ENCODE peak calls at places on chromosomes 16 and 17, in six cellular contexts. Y is HepG2, F is GM23338, L is HCT116, M is GM12878, D is SK-N-SH. A is an unnamed sample.

GRCh38 chr16:81035398-81035974 is at the start of gene ATMIN:
- DNase-seq in Y (peak; percentile 83), F (peak; percentile 94), L (peak; percentile 92), M (peak; percentile 15), D (peak; percentile 98), A (peak; percentile 74)

GRCh38 chr16:79754081-79754872 is 153.7 kb upstream of the MAF start:
- DNase-seq in Y (no peak), F (no peak), L (no peak), M (no peak), D (no peak), A (no peak)

GRCh38 chr17:3695723-3696411 is at the start of gene P2RX5:
- DNase-seq in Y (no peak), F (peak; percentile 75), L (no peak), M (no peak), D (peak; percentile 81), A (peak; percentile 38)

GRCh38 chr17:45413498-45413923 is 19.2 kb downstream of the ARHGAP27 start:
- DNase-seq in Y (peak; percentile 57), F (no peak), L (no peak), M (no peak), D (no peak), A (no peak)

GRCh38 chr16:57590654-57591085 is 37.8 kb upstream of the ADGRG1 start:
- DNase-seq in Y (peak; percentile 42), F (no peak), L (peak; percentile 28), M (no peak), D (no peak), A (no peak)

GRCh38 chr16:15954814-15955151 is 5.4 kb downstream of the ABCC1 start:
- DNase-seq in Y (no peak), F (no peak), L (no peak), M (no peak), D (no peak), A (no peak)

GRCh38 chr16:22250522-22250921 is 44.4 kb downstream of the EEF2K start:
- DNase-seq in Y (no peak), F (no peak), L (no peak), M (no peak), D (no peak), A (no peak)

GRCh38 chr16:84614914-84615813 is 2.7 kb downstream of the COTL1 start:
- DNase-seq in Y (no peak), F (no peak), L (no peak), M (no peak), D (no peak), A (peak; percentile 35)

GRCh38 chr17:57466042-57466471 is 209.7 kb downstream of the MSI2 start:
- DNase-seq in Y (no peak), F (peak; percentile 75), L (no peak), M (no peak), D (no peak), A (no peak)

GRCh38 chr17:8162997-8163977 is 539 bp upstream of the VAMP2 start:
- DNase-seq in Y (no peak), F (peak; percentile 89), L (no peak), M (no peak), D (peak; percentile 93), A (no peak)

GRCh38 chr17:8162232-8162996 is at the start of gene VAMP2:
- DNase-seq in Y (no peak), F (peak; percentile 85), L (no peak), M (no peak), D (peak; percentile 54), A (peak; percentile 37)

GRCh38 chr17:8166731-8167130 is 4.0 kb upstream of the VAMP2 start:
- DNase-seq in Y (no peak), F (no peak), L (no peak), M (no peak), D (no peak), A (no peak)

GRCh38 chr17:8163978-8164814 is 1.4 kb upstream of the VAMP2 start:
- DNase-seq in Y (no peak), F (peak; percentile 59), L (no peak), M (no peak), D (no peak), A (no peak)

GRCh38 chr17:8164815-8165131 is 2.0 kb upstream of the VAMP2 start:
- DNase-seq in Y (no peak), F (no peak), L (no peak), M (no peak), D (no peak), A (no peak)
- H3K27me3 ChIP-seq in Y (no peaks in the 10 kb centered on the region), F (no peaks in the 10 kb centered on the region), L (no peaks in the 10 kb centered on the region), M (no peaks in the 10 kb centered on the region), D (no peaks in the 10 kb centered on the region), A (no peaks in the 10 kb centered on the region)

GRCh38 chr17:6605142-6605541 is 35.4 kb downstream of the KIAA0753 start:
- DNase-seq in Y (no peak), F (no peak), L (no peak), M (no peak), D (no peak), A (no peak)

GRCh38 chr17:6610011-6610410 is 30.5 kb downstream of the KIAA0753 start:
- DNase-seq in Y (no peak), F (no peak), L (no peak), M (no peak), D (no peak), A (no peak)

GRCh38 chr17:6603746-6604325 is 36.7 kb downstream of the KIAA0753 start:
- DNase-seq in Y (no peak), F (no peak), L (no peak), M (no peak), D (no peak), A (no peak)

GRCh38 chr17:6611231-6611630 is 29.3 kb downstream of the KIAA0753 start:
- DNase-seq in Y (no peak), F (no peak), L (no peak), M (no peak), D (no peak), A (no peak)

DNA sequence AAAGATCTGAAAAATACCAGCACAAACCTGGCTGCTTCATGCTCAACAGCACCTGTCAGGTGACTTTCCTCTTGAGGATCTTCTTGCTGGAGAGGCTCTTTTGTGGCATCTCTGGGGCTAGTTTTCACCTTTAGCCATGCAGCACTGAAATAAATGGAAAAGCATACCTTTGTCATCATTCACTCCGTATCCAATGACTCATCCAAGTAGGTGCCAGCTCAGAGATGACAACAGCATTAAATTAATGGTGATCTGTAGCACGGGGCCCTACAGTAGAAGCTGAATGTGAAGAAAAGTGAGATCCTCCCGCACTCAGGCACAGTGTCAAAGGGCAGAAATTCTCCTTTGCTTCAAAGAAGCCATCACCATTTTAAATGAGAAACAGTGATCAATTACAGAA is 32.2 kb downstream of the KIAA0753 start:
- DNase-seq in Y (no peak), F (no peak), L (peak; percentile 49), M (no peak), D (no peak), A (no peak)
- TF ChIP-seq REST in Y (no peak), F (no peak), L (no peak), M (no peak), D (no peak), A (no peak)

GRCh38 chr17:48615963-48616718 is 1.0 kb upstream of the HOXB8 start:
- DNase-seq in Y (no peak), F (no peak), L (no peak), M (no peak), D (no peak), A (no peak)
- H3K27me3 ChIP-seq in Y (peaks cover 97% of the 10 kb centered on the region), F (peaks cover 100% of the 10 kb centered on the region), L (no peaks in the 10 kb centered on the region), M (peaks cover 43% of the 10 kb centered on the region), D (peaks cover 99% of the 10 kb centered on the region), A (peaks cover 86% of the 10 kb centered on the region)

DNA sequence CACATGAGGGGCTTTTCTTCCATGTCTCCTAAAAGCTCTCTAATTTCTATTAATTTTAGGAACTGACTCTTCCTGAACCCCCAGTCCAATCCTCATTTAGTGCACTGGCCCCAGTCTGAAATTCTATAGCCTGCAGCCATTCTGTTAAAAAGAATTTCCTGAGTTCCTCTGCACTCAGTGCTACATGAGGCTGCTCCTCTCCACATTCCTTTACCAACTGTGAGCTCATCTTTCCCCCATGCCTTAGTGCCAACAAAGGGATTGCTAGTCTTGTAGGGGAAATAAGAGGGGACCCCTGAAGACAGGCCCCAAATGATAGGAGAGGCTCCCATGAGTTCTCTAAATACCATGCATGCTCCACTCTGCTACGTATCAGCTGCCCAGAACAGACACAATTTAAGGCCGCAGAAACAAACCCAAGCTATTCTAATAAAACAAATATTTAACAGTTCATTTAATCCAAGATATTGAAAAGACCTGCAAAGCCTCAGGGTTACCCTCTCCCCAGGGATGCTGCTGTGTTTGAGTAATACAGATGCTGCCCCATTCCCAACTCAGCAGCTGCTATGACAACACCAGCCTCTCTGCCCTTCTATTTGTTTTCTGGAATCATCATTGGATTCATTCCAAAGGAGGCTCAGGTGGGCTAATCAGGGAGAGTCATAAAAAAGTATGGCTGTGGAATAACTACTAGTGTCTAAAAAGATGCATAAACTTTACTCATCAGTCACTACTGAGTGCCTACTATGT is 228.5 kb downstream of the TOX3 start:
- DNase-seq in Y (no peak), F (peak; percentile 41), L (no peak), M (no peak), D (no peak), A (no peak)
- TF ChIP-seq REST in Y (no peak), F (no peak), L (no peak), M (no peak), D (no peak), A (no peak)

DNA sequence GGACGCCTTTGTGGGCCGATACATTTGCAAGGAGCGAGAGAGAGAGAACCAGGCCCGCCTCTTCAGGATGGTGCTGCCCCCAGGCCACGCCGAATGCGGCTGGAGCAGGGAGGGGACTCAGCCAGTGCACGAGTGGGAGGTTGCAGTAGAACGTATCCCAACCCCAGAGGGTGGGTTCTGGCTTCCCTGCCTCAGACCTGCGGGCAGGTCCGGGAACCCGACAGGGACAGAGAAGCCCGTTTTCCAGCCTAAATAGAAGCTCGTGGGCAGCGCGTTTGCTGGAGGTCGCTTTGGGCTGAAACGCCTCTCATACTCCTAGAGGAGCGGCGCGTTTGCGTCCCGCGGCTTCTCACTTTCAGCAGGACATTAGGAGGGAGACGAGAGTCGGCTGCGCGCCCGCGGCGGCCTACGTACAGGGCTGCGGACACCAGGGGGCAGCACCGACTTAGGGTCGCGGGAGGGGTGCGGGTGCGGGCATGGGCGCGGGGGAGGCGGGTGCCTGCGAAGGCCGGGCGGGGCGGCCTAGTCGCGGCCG is 11.0 kb downstream of the TBX2 start:
- DNase-seq in Y (no peak), F (peak; percentile 91), L (no peak), M (no peak), D (peak; percentile 90), A (peak; percentile 40)
- H3K27me3 ChIP-seq in Y (no peaks in the 10 kb centered on the region), F (peaks cover 97% of the 10 kb centered on the region), L (no peaks in the 10 kb centered on the region), M (peaks cover 38% of the 10 kb centered on the region), D (no peaks in the 10 kb centered on the region), A (peaks cover 65% of the 10 kb centered on the region)

GRCh38 chr17:43756176-43756575 is 2.4 kb downstream of the SOST start:
- DNase-seq in Y (no peak), F (no peak), L (no peak), M (no peak), D (no peak), A (no peak)

GRCh38 chr17:43754947-43755346 is 3.6 kb downstream of the SOST start:
- DNase-seq in Y (no peak), F (no peak), L (no peak), M (no peak), D (no peak), A (no peak)

GRCh38 chr17:43755389-43755875 is 3.2 kb downstream of the SOST start:
- DNase-seq in Y (no peak), F (peak; percentile 87), L (no peak), M (no peak), D (no peak), A (no peak)

GRCh38 chr17:43750154-43750553 is 8.4 kb downstream of the SOST start:
- DNase-seq in Y (no peak), F (no peak), L (no peak), M (no peak), D (no peak), A (no peak)

GRCh38 chr17:43753488-43754129 is 5.0 kb downstream of the SOST start:
- DNase-seq in Y (no peak), F (no peak), L (no peak), M (peak; percentile 41), D (no peak), A (no peak)
- TF ChIP-seq REST in Y (no peak), F (no peak), L (no peak), M (no peak), D (no peak), A (no peak)